ENCODE peak calls at places on chromosomes 7 and 10, in nine cellular contexts. E, H, R, G, F, L, I, O and W are unnamed samples.

GRCh38 chr10:109504401-109504800 is 418.9 kb downstream of the XPNPEP1 start:
- DNase-seq in G (no peak), L (no peak), E (no peak), H (no peak), I (no peak), R (no peak), F (no peak), O (no peak), W (no peak)

GRCh38 chr10:436013-436697 is 253.3 kb downstream of the DIP2C start:
- DNase-seq in O (no peak), H (no peak), G (no peak), L (no peak), F (no peak), R (no peak), I (no peak), E (no peak), W (no peak)

GRCh38 chr10:31020128-31020527 is 11.5 kb downstream of the ZNF438 start:
- DNase-seq in I (no peak), F (no peak), R (no peak), H (no peak), L (no peak), E (no peak), G (no peak), O (no peak), W (no peak)

GRCh38 chr7:149494738-149495368 is 2.8 kb downstream of the ZNF746 start:
- DNase-seq in L (peak; percentile 61), O (no peak), H (peak; percentile 66), F (no peak), G (no peak), R (no peak), E (no peak), I (no peak), W (no peak)

GRCh38 chr10:22219308-22219707 is 1.5 kb upstream of the EBLN1 start:
- DNase-seq in R (no peak), E (no peak), I (no peak), O (no peak), H (no peak), L (no peak), F (no peak), G (no peak), W (no peak)

GRCh38 chr7:130360518-130360917 is 15.9 kb downstream of the CPA5 start:
- DNase-seq in F (no peak), L (no peak), H (no peak), G (no peak), O (no peak), R (no peak), I (no peak), E (no peak), W (no peak)

GRCh38 chr10:30092151-30092790 is 32.9 kb upstream of the JCAD start:
- DNase-seq in R (no peak), L (peak; percentile 77), E (no peak), F (no peak), H (no peak), I (no peak), G (no peak), O (no peak), W (no peak)

GRCh38 chr7:102277901-102278300 is 8.8 kb upstream of the SH2B2 start:
- DNase-seq in R (no peak), F (no peak), O (no peak), I (no peak), H (no peak), E (no peak), G (no peak), L (no peak), W (no peak)

GRCh38 chr7:41874206-41874770 is 171.4 kb upstream of the INHBA start:
- DNase-seq in G (no peak), H (no peak), E (no peak), I (no peak), L (no peak), F (no peak), R (no peak), O (no peak), W (no peak)

GRCh38 chr7:99674995-99675742 is 4.6 kb downstream of the CYP3A5 start:
- DNase-seq in G (no peak), O (no peak), F (no peak), H (no peak), L (no peak), I (no peak), R (no peak), E (no peak), W (no peak)

GRCh38 chr10:101602767-101603398 is 14.8 kb downstream of the DPCD start:
- DNase-seq in E (peak; percentile 73), O (peak; percentile 73), F (peak; percentile 57), H (peak; percentile 79), R (peak; percentile 59), L (peak; percentile 64), G (peak; percentile 62), I (peak; percentile 74), W (no peak)

DNA sequence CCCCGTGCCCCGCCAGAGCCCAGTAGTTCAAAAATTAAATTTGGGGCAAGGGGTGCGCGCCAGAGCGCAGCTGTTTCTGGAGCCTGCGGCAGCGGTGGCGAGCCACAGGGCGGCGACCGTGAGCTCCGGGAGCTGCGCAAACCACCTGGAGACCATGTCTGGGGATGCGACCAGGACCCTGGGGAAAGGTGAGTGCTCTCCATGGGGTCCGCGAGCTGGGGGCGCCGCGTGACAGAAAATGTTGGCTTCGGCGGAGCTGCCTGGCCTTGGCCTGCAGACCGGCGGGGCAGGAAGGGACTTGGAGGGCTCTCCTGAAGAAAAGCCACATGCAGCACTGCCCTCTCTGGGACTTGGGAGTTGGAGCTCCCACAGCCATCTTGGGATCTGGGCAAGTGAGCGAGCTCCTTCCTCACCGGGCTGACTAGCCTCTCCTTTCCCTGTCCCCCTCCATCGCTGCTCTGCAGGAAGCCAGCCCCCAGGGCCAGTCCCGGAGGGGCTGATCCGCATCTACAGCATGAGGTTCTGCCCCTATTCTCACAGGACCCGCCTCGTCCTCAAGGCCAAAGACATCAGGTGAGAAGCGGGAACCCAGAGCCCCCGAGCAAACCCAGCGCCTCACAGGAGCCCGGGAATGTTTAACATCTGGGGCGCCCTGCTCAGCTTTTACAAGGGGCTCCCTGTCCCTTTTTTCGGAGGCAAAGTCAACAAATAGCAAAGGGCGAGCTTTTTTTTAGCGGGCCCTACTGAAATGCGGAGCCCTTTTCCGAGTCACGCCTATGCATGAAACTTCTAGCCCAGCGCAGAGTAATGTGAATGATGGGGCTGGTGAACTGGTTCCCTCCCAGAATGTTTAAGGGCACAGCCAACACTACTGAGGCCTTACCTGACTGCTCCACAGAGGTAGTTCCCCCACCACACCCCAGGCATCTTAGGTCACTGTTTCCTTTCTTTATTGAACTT is 6.1 kb downstream of the GSTO2 start:
- DNase-seq in I (peak; percentile 68), F (no peak), O (peak; percentile 59), L (no peak), H (peak; percentile 57), E (no peak), R (no peak), G (peak; percentile 54), W (no peak)
- TF ChIP-seq POLR2A in I (no peak), F (no peak), O (no peak), L (no peak), H (no peak), E (no peak), R (no peak), G (no peak), W (no peak)

DNA sequence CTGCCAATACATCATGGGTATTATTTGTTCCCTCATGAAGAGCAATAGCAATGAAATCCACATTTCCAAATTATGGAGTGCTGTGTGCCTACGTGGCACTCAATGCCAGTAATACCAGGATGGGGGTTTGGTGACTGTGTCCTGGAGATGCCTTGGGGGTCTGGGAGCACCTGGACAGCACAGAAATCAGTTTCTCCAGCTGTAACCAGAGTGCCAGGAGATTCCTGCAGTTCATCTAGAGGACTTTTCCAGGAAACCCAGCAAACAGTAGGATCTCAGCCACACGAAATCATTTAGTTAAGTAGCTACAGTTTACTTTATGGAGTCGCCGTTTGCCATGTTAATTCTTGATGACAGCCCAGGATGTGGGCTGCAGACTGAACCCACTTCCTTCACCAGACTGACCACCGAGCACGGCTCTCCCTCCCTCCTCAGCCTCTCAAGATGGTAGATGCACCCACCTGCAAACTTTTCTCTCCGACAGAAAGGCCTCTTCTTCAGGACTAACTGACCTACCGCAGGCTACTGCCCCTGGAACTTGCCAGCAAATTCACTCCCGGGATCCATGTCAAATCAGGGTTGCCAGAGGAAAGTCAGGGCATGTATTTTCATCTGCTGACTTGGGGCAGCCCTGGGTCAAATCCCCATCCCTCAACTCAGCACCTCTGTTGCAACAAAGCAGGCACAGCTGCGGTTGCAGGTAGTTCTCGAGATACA is 30.3 kb downstream of the MKI67 start:
- DNase-seq in L (no peak), I (no peak), G (no peak), R (no peak), O (no peak), F (no peak), H (no peak), E (no peak), W (no peak)
- TF ChIP-seq POLR2A in L (no peak), I (no peak), G (no peak), R (no peak), O (no peak), F (no peak), H (no peak), E (no peak), W (no peak)

DNA sequence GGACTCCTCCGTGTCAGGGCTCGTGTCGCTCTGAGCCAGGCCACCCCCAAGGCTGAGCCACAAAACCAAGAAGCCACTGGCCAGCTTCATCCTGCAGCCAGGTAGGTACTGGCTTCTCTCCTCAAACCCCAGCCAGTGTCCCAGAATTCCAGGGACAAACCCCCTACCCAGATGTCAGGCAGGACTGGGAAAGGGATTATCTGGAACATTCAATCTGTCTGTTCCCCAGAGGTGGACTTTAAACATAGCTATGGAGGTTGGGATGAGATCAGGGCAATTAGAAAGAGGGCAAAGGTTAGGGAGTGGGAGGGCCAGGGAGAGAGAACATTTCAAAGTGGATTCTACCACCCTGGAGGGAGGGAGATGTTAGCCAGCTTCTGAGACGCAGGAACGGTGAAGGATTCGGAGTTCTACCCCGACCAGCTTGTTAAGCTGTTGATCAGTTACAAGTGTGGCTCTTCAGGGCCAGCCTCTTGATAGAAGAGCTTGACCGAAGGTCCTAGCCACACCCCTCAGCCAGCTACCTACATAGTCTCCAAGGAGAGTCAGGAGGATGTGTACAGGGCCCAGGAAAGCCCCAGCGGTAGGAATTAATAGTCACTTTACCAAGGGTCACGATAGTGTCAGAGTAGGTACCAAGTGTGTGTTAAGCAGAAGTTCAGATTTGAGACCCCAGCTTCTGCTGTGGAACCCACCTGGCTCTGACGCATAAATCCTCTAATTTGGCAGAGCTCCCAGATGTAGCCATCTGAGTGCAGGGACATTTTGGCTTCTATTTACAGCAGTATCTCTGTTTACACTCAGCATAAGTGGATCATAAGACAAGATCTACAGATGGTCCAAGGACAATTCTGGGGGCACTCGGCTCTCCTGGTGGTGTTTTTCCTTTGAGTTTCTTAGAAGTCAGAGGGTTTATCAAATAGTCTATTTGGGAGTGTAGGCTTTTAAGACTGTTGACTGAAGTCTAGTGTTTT is at the start of gene PLA2G12B:
- DNase-seq in H (no peak), I (no peak), F (no peak), E (no peak), R (no peak), O (peak; percentile 27), G (peak; percentile 58), L (no peak), W (no peak)
- TF ChIP-seq POLR2A in H (no peak), I (no peak), F (no peak), E (no peak), R (no peak), O (peak; percentile 54), G (peak; percentile 21), L (no peak), W (no peak)

GRCh38 chr7:2629740-2630681 is 1.8 kb upstream of the TTYH3 start:
- DNase-seq in O (peak; percentile 87), L (peak; percentile 39), R (no peak), F (no peak), I (peak; percentile 57), G (peak; percentile 83), E (peak; percentile 82), H (peak; percentile 41), W (no peak)
- TF ChIP-seq POLR2A in O (peak; percentile 60), L (no peak), R (no peak), F (no peak), I (no peak), G (peak; percentile 35), E (no peak), H (no peak), W (no peak)